ENCODE peak calls at places on chromosome 15, in six cellular contexts. N is H1, Q is K562, X is HepG2, K is GM12878, S is SK-N-SH. B is an unnamed sample.
A peak's percentile ranks its signal among the peaks of the same experiment; 100 is the strongest.

GRCh38 chr15:67472957-67473356 is 48.0 kb upstream of the C15orf61 start:
- DNase-seq in N (no peak), Q (no peak), X (no peak), K (no peak), S (no peak), B (no peak)

GRCh38 chr15:35867371-35867770 is 321.4 kb upstream of the DPH6 start:
- DNase-seq in N (no peak), Q (no peak), X (no peak), K (no peak), S (no peak), B (no peak)

GRCh38 chr15:66966256-66966655 is 99.1 kb upstream of the SMAD3 start:
- DNase-seq in N (no peak), Q (no peak), X (no peak), K (no peak), S (no peak), B (no peak)

GRCh38 chr15:92611995-92612745 is 43.4 kb downstream of the FAM174B start:
- DNase-seq in N (no peak), Q (no peak), X (no peak), K (no peak), S (peak; percentile 61), B (no peak)

GRCh38 chr15:82139823-82140268 is 94.0 kb upstream of the MEX3B start:
- DNase-seq in N (no peak), Q (peak; percentile 29), X (peak; percentile 36), K (no peak), S (peak; percentile 28), B (peak; percentile 9)

GRCh38 chr15:87741350-87741749 is 515.2 kb downstream of the NTRK3 start:
- DNase-seq in N (no peak), Q (no peak), X (no peak), K (no peak), S (no peak), B (no peak)

GRCh38 chr15:31350771-31351170 is 24.1 kb downstream of the KLF13 start:
- DNase-seq in N (no peak), Q (no peak), X (no peak), K (no peak), S (no peak), B (no peak)

GRCh38 chr15:101439285-101439919 is 50.1 kb downstream of the PCSK6 start:
- DNase-seq in N (peak; percentile 26), Q (no peak), X (peak; percentile 99), K (no peak), S (no peak), B (no peak)

GRCh38 chr15:61034793-61035710 is 194.1 kb downstream of the RORA start:
- DNase-seq in N (no peak), Q (no peak), X (no peak), K (no peak), S (peak; percentile 39), B (no peak)

GRCh38 chr15:67510597-67511225 is 10.2 kb upstream of the C15orf61 start:
- DNase-seq in N (no peak), Q (no peak), X (no peak), K (no peak), S (no peak), B (no peak)

GRCh38 chr15:95921404-95921803 is 409.1 kb upstream of the NR2F2 start:
- DNase-seq in N (no peak), Q (no peak), X (no peak), K (no peak), S (no peak), B (no peak)

GRCh38 chr15:69338535-69339213 is 40.0 kb downstream of the PAQR5 start:
- DNase-seq in N (no peak), Q (no peak), X (no peak), K (no peak), S (no peak), B (no peak)

GRCh38 chr15:67130673-67131601 is 65.5 kb downstream of the SMAD3 start:
- DNase-seq in N (no peak), Q (no peak), X (no peak), K (no peak), S (no peak), B (no peak)

DNA sequence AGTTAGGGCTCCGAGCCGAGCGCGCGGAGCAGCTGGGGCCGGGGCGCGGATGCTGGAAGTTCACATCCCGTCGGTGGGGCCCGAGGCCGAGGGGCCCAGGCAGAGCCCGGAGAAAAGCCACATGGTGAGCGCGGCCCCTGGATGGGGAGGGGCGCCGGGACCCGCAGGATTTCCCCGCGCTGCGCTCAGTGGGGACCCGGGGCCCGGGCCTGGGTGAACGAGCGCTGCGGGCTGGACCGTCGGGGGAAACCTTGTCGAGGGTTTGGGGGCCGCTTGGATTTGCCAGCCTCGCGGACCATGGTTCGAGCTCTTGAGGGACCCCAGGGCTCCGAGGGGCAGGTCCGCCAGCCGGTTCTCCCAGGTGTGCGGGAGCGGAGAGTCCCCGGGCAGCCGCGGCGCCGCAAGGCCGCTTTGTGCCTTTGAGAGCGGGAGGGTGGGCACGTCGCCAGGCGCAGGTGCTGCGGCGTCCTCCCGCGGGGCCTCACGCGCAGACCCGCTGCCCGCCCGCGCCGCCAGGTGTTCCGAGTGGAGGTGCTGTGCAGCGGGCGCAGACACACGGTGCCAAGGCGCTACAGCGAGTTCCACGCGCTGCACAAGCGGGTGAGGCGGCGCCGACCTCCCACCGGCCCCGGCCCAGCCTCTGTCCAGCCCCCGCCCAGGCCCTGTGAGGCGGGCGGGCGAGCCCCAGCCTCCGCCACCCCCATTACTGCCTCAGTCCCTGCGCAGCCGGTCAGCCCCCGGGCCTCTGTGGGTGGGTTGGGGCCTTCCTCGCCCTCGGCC is at the start of gene SNX22:
- DNase-seq in N (peak; percentile 78), Q (no peak), X (no peak), K (no peak), S (peak; percentile 71), B (no peak)
- TF ChIP-seq GABPA in N (no peak), Q (no peak), X (no peak), K (no peak), S (no peak), B (no peak)

GRCh38 chr15:64110945-64111678 is 15.3 kb downstream of the SNX1 start:
- DNase-seq in N (no peak), Q (no peak), X (no peak), K (no peak), S (no peak), B (no peak)
- TF ChIP-seq GABPA in N (no peak), Q (no peak), X (no peak), K (no peak), S (no peak), B (no peak)

DNA sequence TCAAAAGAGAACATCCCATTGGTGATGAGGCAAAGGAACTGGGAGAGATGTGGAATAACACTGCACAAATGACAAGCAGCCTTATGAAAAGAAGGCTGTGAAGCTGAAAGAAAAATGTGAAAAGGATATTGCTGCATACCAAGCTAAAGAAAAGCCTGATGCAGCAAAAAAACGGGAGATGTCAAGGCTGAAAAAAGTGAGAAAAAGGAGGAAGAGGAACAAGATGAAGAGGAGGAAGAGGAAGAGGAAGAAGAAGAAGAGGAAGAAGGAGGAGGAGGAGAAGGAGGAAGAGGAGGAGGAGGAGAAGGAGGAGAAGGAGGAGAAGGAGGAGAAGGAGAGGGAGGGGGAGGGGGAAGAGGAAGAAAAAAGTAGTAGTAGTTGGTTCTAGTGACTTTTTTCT is 41.8 kb upstream of the TEX9 start:
- DNase-seq in N (no peak), Q (no peak), X (no peak), K (no peak), S (no peak), B (no peak)
- TF ChIP-seq GABPA in N (no peak), Q (no peak), X (no peak), K (no peak), S (no peak), B (no peak)

DNA sequence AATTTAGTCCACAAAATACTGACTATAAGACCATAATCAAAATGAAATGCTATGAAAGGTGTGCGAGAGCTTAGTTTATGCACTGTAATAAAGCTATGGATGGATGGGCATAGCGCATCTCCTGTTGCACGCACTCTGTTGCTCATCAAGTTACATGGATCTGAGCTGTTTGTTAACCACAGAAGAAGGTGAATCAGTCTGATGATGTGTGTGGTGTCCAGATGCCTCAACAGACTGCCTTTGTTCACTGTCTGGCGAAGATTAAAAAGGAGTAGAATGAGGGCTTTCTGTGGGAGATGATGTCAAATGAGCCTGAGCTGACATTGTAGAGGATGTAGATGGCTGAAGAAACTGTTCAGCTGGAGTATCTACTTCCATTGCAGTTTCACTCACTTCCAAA is 36.1 kb downstream of the NSMCE3 start:
- DNase-seq in N (no peak), Q (no peak), X (no peak), K (no peak), S (no peak), B (no peak)
- TF ChIP-seq GABPA in N (no peak), Q (no peak), X (no peak), K (no peak), S (no peak), B (no peak)

GRCh38 chr15:59999064-59999377 is 5.1 kb upstream of the FOXB1 start:
- DNase-seq in N (peak; percentile 60), Q (no peak), X (no peak), K (no peak), S (peak; percentile 23), B (no peak)

GRCh38 chr15:59997070-59997701 is 6.9 kb upstream of the FOXB1 start:
- DNase-seq in N (peak; percentile 94), Q (peak; percentile 45), X (no peak), K (no peak), S (peak; percentile 30), B (no peak)

GRCh38 chr15:60000113-60000823 is 3.8 kb upstream of the FOXB1 start:
- DNase-seq in N (peak; percentile 67), Q (no peak), X (no peak), K (no peak), S (peak; percentile 19), B (no peak)

GRCh38 chr15:59999558-60000112 is 4.5 kb upstream of the FOXB1 start:
- DNase-seq in N (peak; percentile 54), Q (no peak), X (no peak), K (no peak), S (peak; percentile 16), B (no peak)

GRCh38 chr15:59998256-59999063 is 5.7 kb upstream of the FOXB1 start:
- DNase-seq in N (no peak), Q (no peak), X (no peak), K (no peak), S (peak; percentile 9), B (no peak)
- TF ChIP-seq GABPA in N (no peak), Q (no peak), X (no peak), K (no peak), S (no peak), B (no peak)